ENCODE peak calls at places on chromosomes 12 and 14, in five cellular contexts. U, M, L, R and Y are unnamed samples. For H3K36me3 and H3K27me3, the result is how much of the 10 kb centered on the place peaks cover.

GRCh38 chr14:100762901-100763300 is 36.2 kb downstream of the DLK1 start:
- DNase-seq in U (no peak), M (no peak), L (no peak), R (no peak), Y (no peak)

GRCh38 chr14:66111891-66112290 is 374.3 kb upstream of the CCDC196 start:
- DNase-seq in U (no peak), M (no peak), L (no peak), R (no peak), Y (no peak)

GRCh38 chr14:85909581-85909980 is 379.6 kb downstream of the FLRT2 start:
- DNase-seq in U (no peak), M (no peak), L (no peak), R (no peak), Y (no peak)

GRCh38 chr12:124684971-124685688 is 117.7 kb upstream of the NCOR2 start:
- DNase-seq in U (peak), M (no peak), L (no peak), R (no peak), Y (no peak)

GRCh38 chr12:78885466-78885865 is 20.9 kb downstream of the SYT1 start:
- DNase-seq in U (no peak), M (no peak), L (no peak), R (no peak), Y (no peak)

GRCh38 chr14:89588016-89588415 is 171.0 kb upstream of the FOXN3 start:
- DNase-seq in U (no peak), M (peak), L (no peak), R (no peak), Y (no peak)

GRCh38 chr14:64778114-64778754 is 74.0 kb downstream of the PLEKHG3 start:
- DNase-seq in U (no peak), M (no peak), L (no peak), R (no peak), Y (no peak)

GRCh38 chr12:3988519-3989217 is 115.5 kb upstream of the PARP11 start:
- DNase-seq in U (no peak), M (no peak), L (no peak), R (peak), Y (no peak)

GRCh38 chr14:49303952-49304516 is 282.1 kb downstream of the RPS29 start:
- DNase-seq in U (peak), M (no peak), L (no peak), R (no peak), Y (no peak)

GRCh38 chr12:41510470-41510869 is 322.4 kb downstream of the PDZRN4 start:
- DNase-seq in U (no peak), M (no peak), L (no peak), R (no peak), Y (no peak)

GRCh38 chr12:120190386-120190785 is 4.1 kb downstream of the GCN1 start:
- DNase-seq in U (no peak), M (no peak), L (no peak), R (no peak), Y (no peak)

GRCh38 chr12:129312048-129312447 is 458.8 kb downstream of the GLT1D1 start:
- DNase-seq in U (no peak), M (no peak), L (no peak), R (no peak), Y (no peak)
- TF ChIP-seq CTCF in U (no peak), M (no peak), L (no peak), R (no peak), Y (no peak)

DNA sequence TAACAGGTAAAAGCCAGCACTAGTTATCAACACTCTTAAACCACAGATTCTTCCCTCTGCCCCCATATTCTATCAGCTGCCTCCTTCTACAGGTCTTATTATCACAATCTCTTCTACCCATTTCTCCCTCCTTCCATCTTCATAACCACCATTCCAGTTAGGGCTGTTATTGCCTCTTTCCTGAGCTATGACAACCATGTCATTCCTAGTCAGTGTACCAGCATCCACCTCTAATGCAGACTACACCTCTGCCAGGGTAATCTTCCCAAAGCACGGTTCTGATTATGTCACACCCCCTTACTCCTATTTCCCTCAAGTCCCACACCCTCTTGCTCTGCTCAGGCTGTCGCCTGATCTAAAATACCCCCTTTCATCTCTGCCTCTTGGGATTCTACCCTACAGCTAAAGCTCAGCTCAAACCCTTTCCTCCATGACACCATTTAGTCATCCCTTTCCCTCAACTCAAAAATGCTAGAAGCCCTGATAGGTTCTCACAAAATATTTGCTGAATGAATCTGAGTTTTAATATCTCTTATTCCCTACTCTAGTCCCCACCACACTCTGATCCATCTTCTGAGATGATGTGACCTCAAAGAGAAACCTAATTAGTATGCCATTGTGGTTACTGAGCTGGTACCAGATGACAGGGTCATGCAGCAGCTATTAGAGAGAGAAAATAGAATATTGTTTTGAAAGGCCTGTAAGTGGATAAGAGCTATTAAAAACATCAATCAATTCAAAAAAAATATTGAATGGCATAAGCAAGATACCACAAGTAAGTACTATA is 11.7 kb downstream of the RACGAP1 start:
- DNase-seq in U (no peak), M (no peak), L (no peak), R (no peak), Y (no peak)
- H3K36me3 ChIP-seq in U (under half), M (under half), L (under half), R (under half), Y (under half)

GRCh38 chr12:48783432-48783831 is 5.5 kb downstream of the ADCY6 start:
- DNase-seq in U (no peak), M (no peak), L (no peak), R (no peak), Y (no peak)
- H3K27me3 ChIP-seq in U (under half), M (under half), L (under half), R (under half), Y (under half)

GRCh38 chr14:99329711-99330315 is 57.8 kb upstream of the BCL11B start:
- DNase-seq in U (peak), M (no peak), L (no peak), R (no peak), Y (no peak)
- TF ChIP-seq CTCF in U (no peak), M (no peak), L (no peak), R (no peak), Y (no peak)

GRCh38 chr12:77045183-77045582 is 20.2 kb downstream of the E2F7 start:
- DNase-seq in U (no peak), M (no peak), L (no peak), R (no peak), Y (no peak)

GRCh38 chr12:77053259-77053658 is 12.1 kb downstream of the E2F7 start:
- DNase-seq in U (no peak), M (no peak), L (no peak), R (no peak), Y (no peak)

GRCh38 chr12:77054856-77055255 is 10.5 kb downstream of the E2F7 start:
- DNase-seq in U (no peak), M (no peak), L (no peak), R (no peak), Y (no peak)

GRCh38 chr12:77047341-77048202 is 17.8 kb downstream of the E2F7 start:
- DNase-seq in U (no peak), M (no peak), L (no peak), R (no peak), Y (no peak)

DNA sequence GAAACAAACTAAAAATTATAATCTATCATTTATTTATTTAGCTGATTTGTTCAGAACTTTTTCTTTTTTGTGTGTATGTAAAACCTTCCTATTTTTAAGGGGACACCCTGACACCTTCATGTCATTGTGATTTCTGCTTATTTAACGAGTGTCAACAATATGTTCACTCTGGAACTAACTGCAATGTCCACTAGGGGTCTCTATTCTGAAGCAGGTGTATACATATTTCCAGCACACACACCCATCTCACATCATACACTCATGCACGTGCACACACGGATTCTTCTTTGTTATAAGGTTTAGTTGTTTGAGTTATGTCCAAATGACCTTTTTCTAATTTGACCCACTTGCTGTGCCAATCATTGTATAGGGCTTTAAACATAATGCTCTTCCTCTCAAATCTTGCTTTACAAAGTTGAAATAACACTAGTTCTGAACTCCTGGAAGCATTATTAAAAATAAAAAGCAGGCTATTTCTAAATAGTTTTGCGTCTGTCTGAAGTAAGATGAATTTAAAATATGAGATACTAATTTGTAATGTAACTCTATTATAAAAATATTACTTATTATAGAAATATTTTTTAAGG is 15.5 kb downstream of the E2F7 start:
- DNase-seq in U (peak), M (no peak), L (no peak), R (no peak), Y (no peak)
- H3K36me3 ChIP-seq in U (half or more), M (under half), L (under half), R (under half), Y (under half)

DNA sequence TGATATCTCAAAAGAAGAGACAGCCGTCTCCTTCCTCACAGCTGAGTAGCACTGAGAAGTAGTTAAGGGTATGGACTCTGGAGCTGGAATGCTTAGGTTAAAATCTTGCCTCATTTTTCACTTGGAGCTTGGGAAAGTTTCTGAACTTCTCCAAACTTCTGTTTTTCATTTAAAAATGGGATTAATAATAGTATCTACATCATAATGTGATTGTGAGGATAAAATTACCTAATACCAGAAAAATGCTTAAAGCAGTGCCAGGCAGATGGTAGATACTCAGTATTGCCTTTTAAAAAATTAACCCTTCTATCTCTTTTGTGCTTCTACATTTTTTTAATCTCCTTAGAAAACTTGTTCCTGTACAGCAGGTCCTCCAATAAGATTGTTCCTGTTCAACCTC is 63.1 kb downstream of the A2M start:
- DNase-seq in U (no peak), M (no peak), L (no peak), R (no peak), Y (no peak)
- H3K27me3 ChIP-seq in U (under half), M (under half), L (under half), R (under half), Y (under half)

DNA sequence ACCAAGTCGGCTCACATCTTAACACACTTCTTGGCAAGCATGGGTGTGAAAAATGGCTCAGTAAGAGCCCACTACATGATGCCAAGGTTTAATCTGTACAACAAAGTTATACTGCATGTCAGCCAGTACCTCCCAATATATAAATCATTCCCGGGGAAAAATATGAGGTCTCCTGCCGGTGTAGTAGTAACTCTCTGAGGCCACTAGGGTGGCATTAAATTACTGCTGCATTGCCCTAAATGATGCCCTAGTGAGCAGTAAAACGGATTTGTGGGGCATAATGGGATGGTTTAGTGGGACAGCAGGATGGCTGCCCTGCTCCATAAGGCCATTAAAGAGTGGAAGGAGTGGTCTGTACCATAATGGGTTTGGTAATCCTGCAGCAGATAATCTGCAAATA is 267.7 kb downstream of the MED13L start:
- DNase-seq in U (no peak), M (no peak), L (no peak), R (no peak), Y (no peak)
- TF ChIP-seq CTCF in U (peak), M (no peak), L (no peak), R (peak), Y (no peak)